ENCODE peak calls at places on chromosome 1, in seven cellular contexts. One of them, this sample, is unnamed.

GRCh38 chr1:54267815-54268551 is 68.0 kb downstream of the MRPL37 start:
- DNase-seq in SK-N-SH: no peak
- DNase-seq in GM12878: no peak
- DNase-seq in H1: no peak
- DNase-seq in HCT116: no peak
- DNase-seq in HepG2: no peak
- DNase-seq in K562: no peak
- DNase-seq in this sample: no peak

GRCh38 chr1:231776006-231776707 is 149.6 kb downstream of the DISC1 start:
- DNase-seq in SK-N-SH: no peak
- DNase-seq in GM12878: no peak
- DNase-seq in H1: no peak
- DNase-seq in HCT116: no peak
- DNase-seq in HepG2: no peak
- DNase-seq in K562: no peak
- DNase-seq in this sample: no peak

GRCh38 chr1:63920154-63921117 is 146.6 kb downstream of the ROR1 start:
- DNase-seq in SK-N-SH: no peak
- DNase-seq in GM12878: no peak
- DNase-seq in H1: no peak
- DNase-seq in HCT116: no peak
- DNase-seq in HepG2: no peak
- DNase-seq in K562: no peak
- DNase-seq in this sample: no peak

GRCh38 chr1:66359815-66360214 is 174.1 kb upstream of the SGIP1 start:
- DNase-seq in SK-N-SH: no peak
- DNase-seq in GM12878: no peak
- DNase-seq in H1: no peak
- DNase-seq in HCT116: no peak
- DNase-seq in HepG2: no peak
- DNase-seq in K562: no peak
- DNase-seq in this sample: no peak

GRCh38 chr1:77076759-77077158 is 142.5 kb downstream of the PIGK start:
- DNase-seq in SK-N-SH: no peak
- DNase-seq in GM12878: no peak
- DNase-seq in H1: no peak
- DNase-seq in HCT116: no peak
- DNase-seq in HepG2: no peak
- DNase-seq in K562: no peak
- DNase-seq in this sample: no peak

GRCh38 chr1:205500240-205501218 is 3.9 kb upstream of the CDK18 start:
- DNase-seq in SK-N-SH: peak; percentile 75
- DNase-seq in GM12878: no peak
- DNase-seq in H1: no peak
- DNase-seq in HCT116: no peak
- DNase-seq in HepG2: peak; percentile 48
- DNase-seq in K562: no peak
- DNase-seq in this sample: no peak

GRCh38 chr1:208158640-208159541 is 85.3 kb downstream of the PLXNA2 start:
- DNase-seq in SK-N-SH: no peak
- DNase-seq in GM12878: no peak
- DNase-seq in H1: no peak
- DNase-seq in HCT116: no peak
- DNase-seq in HepG2: peak; percentile 76
- DNase-seq in K562: no peak
- DNase-seq in this sample: peak; percentile 51

GRCh38 chr1:78833491-78833890 is 173.0 kb downstream of the ADGRL4 start:
- DNase-seq in SK-N-SH: no peak
- DNase-seq in GM12878: no peak
- DNase-seq in H1: no peak
- DNase-seq in HCT116: peak; percentile 22
- DNase-seq in HepG2: no peak
- DNase-seq in K562: no peak
- DNase-seq in this sample: no peak

GRCh38 chr1:21149862-21150432 is 26.8 kb downstream of the EIF4G3 start:
- DNase-seq in SK-N-SH: peak; percentile 37
- DNase-seq in GM12878: no peak
- DNase-seq in H1: peak; percentile 36
- DNase-seq in HCT116: peak; percentile 72
- DNase-seq in HepG2: no peak
- DNase-seq in K562: no peak
- DNase-seq in this sample: peak; percentile 35

GRCh38 chr1:5744911-5745431 is 247.3 kb downstream of the NPHP4 start:
- DNase-seq in SK-N-SH: peak; percentile 81
- DNase-seq in GM12878: no peak
- DNase-seq in H1: no peak
- DNase-seq in HCT116: no peak
- DNase-seq in HepG2: no peak
- DNase-seq in K562: no peak
- DNase-seq in this sample: no peak

GRCh38 chr1:7341145-7341900 is 429.8 kb upstream of the VAMP3 start:
- DNase-seq in SK-N-SH: peak; percentile 82
- DNase-seq in GM12878: no peak
- DNase-seq in H1: no peak
- DNase-seq in HCT116: no peak
- DNase-seq in HepG2: no peak
- DNase-seq in K562: no peak
- DNase-seq in this sample: no peak

GRCh38 chr1:31586376-31587327 is 10.3 kb downstream of the TINAGL1 start:
- DNase-seq in SK-N-SH: no peak
- DNase-seq in GM12878: no peak
- DNase-seq in H1: no peak
- DNase-seq in HCT116: no peak
- DNase-seq in HepG2: no peak
- DNase-seq in K562: no peak
- DNase-seq in this sample: no peak

DNA sequence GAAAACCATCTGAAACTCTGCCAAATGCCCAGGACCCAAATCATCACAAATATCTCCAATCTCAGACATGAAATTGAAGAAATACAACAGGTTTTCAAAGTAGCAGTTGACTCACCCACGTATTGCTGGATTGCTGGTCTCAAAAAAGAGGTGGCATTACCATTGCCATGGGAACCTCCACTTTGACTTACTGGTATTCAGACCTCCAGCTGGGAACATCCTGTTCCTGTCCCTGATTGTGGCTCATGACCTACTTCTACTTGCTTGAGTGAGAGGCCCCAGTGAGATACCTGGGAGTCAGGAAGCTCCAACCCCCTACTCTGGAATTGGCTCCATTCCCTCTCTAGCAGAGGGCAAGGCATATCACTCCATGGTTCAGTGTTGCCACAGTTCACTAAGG is 64.6 kb downstream of the NMNAT2 start:
- DNase-seq in SK-N-SH: no peak
- DNase-seq in GM12878: no peak
- DNase-seq in H1: no peak
- DNase-seq in HCT116: no peak
- DNase-seq in HepG2: no peak
- DNase-seq in K562: no peak
- DNase-seq in this sample: peak; percentile 57
- TF ChIP-seq YY1 in SK-N-SH: no peak
- TF ChIP-seq YY1 in GM12878: no peak
- TF ChIP-seq YY1 in H1: no peak
- TF ChIP-seq YY1 in HCT116: no peak
- TF ChIP-seq YY1 in HepG2: no peak
- TF ChIP-seq YY1 in K562: no peak
- TF ChIP-seq YY1 in this sample: no peak

DNA sequence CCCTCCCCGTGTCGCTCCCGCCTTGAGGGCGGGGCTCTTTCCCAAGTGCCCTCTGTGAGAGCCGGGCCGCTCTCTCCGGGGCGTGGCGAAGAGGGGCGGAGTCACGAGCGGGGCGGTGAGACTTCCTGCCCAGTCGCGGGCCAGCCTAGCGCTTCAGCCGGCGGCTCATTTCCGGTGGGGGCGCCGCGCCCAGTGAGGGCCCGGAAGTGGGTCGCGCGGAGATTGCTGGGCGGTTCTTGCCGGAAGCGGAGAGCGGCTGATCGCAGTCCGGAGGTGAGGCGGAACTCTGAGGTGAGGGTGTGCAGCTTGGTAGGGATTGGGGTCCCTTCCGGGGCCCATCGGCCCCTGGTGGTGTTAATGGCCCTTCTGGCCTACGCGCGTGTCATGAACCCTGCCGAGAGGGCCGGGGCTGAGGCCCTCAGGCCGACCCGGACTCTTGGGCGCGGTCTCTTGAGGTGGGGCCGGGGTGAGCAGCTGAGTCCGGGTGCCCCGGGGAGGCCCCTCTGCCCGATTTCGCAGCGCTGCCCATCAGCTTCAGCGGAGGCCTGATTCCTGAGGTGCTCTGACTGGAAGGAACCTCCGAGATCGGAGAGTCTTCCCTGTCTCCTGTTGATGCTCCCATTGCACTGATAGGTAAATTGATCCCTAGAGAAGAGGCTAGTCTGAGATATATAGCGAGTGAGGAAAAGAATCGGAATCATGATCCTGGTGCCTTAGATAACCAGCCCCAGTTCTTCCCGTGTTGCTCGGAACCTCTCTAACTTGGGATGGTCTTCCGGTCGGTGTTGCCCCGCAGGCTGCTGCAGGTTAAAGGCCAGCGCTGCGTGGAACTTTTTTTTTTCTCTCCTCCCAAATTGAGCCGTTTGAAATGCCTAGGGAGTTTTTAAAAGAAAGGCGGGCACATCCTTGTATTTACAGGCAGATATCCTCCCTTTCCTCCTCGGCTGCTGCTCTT is at the start of gene CAP1:
- DNase-seq in SK-N-SH: peak; percentile 99
- DNase-seq in GM12878: peak; percentile 91
- DNase-seq in H1: peak; percentile 97
- DNase-seq in HCT116: peak; percentile 95
- DNase-seq in HepG2: peak; percentile 94
- DNase-seq in K562: peak; percentile 99
- DNase-seq in this sample: peak; percentile 100
- H3K4me1 ChIP-seq in SK-N-SH: peaks cover 27% of the 10 kb centered on the region
- H3K4me1 ChIP-seq in GM12878: peaks cover 8% of the 10 kb centered on the region
- H3K4me1 ChIP-seq in H1: peaks cover 3% of the 10 kb centered on the region
- H3K4me1 ChIP-seq in HCT116: peaks cover 25% of the 10 kb centered on the region
- H3K4me1 ChIP-seq in HepG2: peaks cover 42% of the 10 kb centered on the region
- H3K4me1 ChIP-seq in K562: peaks cover 39% of the 10 kb centered on the region
- H3K4me1 ChIP-seq in this sample: no peaks in the 10 kb centered on the region

GRCh38 chr1:43067233-43067745 is 104.8 kb downstream of the EBNA1BP2 start:
- DNase-seq in SK-N-SH: no peak
- DNase-seq in GM12878: no peak
- DNase-seq in H1: no peak
- DNase-seq in HCT116: no peak
- DNase-seq in HepG2: no peak
- DNase-seq in K562: no peak
- DNase-seq in this sample: no peak
- TF ChIP-seq YY1 in SK-N-SH: no peak
- TF ChIP-seq YY1 in GM12878: no peak
- TF ChIP-seq YY1 in H1: no peak
- TF ChIP-seq YY1 in HCT116: no peak
- TF ChIP-seq YY1 in HepG2: no peak
- TF ChIP-seq YY1 in K562: no peak
- TF ChIP-seq YY1 in this sample: no peak

GRCh38 chr1:40636777-40637176 is 28.7 kb downstream of the RIMS3 start:
- DNase-seq in SK-N-SH: peak; percentile 72
- DNase-seq in GM12878: no peak
- DNase-seq in H1: no peak
- DNase-seq in HCT116: no peak
- DNase-seq in HepG2: no peak
- DNase-seq in K562: no peak
- DNase-seq in this sample: no peak
- H3K4me1 ChIP-seq in SK-N-SH: peaks cover 10% of the 10 kb centered on the region
- H3K4me1 ChIP-seq in GM12878: no peaks in the 10 kb centered on the region
- H3K4me1 ChIP-seq in H1: no peaks in the 10 kb centered on the region
- H3K4me1 ChIP-seq in HCT116: no peaks in the 10 kb centered on the region
- H3K4me1 ChIP-seq in HepG2: peaks cover 7% of the 10 kb centered on the region
- H3K4me1 ChIP-seq in K562: peaks cover 21% of the 10 kb centered on the region
- H3K4me1 ChIP-seq in this sample: peaks cover 4% of the 10 kb centered on the region

GRCh38 chr1:68197459-68197858 is 34.9 kb downstream of the WLS start:
- DNase-seq in SK-N-SH: no peak
- DNase-seq in GM12878: no peak
- DNase-seq in H1: no peak
- DNase-seq in HCT116: no peak
- DNase-seq in HepG2: no peak
- DNase-seq in K562: no peak
- DNase-seq in this sample: no peak
- TF ChIP-seq YY1 in SK-N-SH: no peak
- TF ChIP-seq YY1 in GM12878: no peak
- TF ChIP-seq YY1 in H1: no peak
- TF ChIP-seq YY1 in HCT116: no peak
- TF ChIP-seq YY1 in HepG2: no peak
- TF ChIP-seq YY1 in K562: no peak
- TF ChIP-seq YY1 in this sample: no peak

GRCh38 chr1:234235373-234235772 is 137.9 kb upstream of the COA6 start:
- DNase-seq in SK-N-SH: no peak
- DNase-seq in GM12878: no peak
- DNase-seq in H1: no peak
- DNase-seq in HCT116: no peak
- DNase-seq in HepG2: peak; percentile 48
- DNase-seq in K562: no peak
- DNase-seq in this sample: no peak
- H3K4me1 ChIP-seq in SK-N-SH: peaks cover 18% of the 10 kb centered on the region
- H3K4me1 ChIP-seq in GM12878: peaks cover 7% of the 10 kb centered on the region
- H3K4me1 ChIP-seq in H1: no peaks in the 10 kb centered on the region
- H3K4me1 ChIP-seq in HCT116: no peaks in the 10 kb centered on the region
- H3K4me1 ChIP-seq in HepG2: peaks cover 26% of the 10 kb centered on the region
- H3K4me1 ChIP-seq in K562: peaks cover 10% of the 10 kb centered on the region
- H3K4me1 ChIP-seq in this sample: no peaks in the 10 kb centered on the region